ENCODE peak calls at places on chromosomes 11 and 22, in five cellular contexts. One of them, this sample, is unnamed.

GRCh38 chr11:61160487-61161189 is 588 bp downstream of the VPS37C start:
- DNase-seq in brain microvascular endothelial cell: no peak
- DNase-seq in GM12865: no peak
- DNase-seq in bronchial epithelial cell: peak; percentile 13
- DNase-seq in heart left ventricle: peak; percentile 19
- DNase-seq in this sample: peak; percentile 30

GRCh38 chr22:24875862-24876506 is 70.0 kb downstream of the SGSM1 start:
- DNase-seq in heart left ventricle: no peak
- DNase-seq in bronchial epithelial cell: no peak
- DNase-seq in brain microvascular endothelial cell: no peak
- DNase-seq in GM12865: peak; percentile 12
- DNase-seq in this sample: peak; percentile 5

GRCh38 chr11:65594991-65595920 is at the start of gene KCNK7:
- DNase-seq in heart left ventricle: no peak
- DNase-seq in bronchial epithelial cell: no peak
- DNase-seq in brain microvascular endothelial cell: no peak
- DNase-seq in GM12865: no peak
- DNase-seq in this sample: no peak

GRCh38 chr11:115324569-115325432 is 179.4 kb downstream of the CADM1 start:
- DNase-seq in bronchial epithelial cell: peak; percentile 60
- DNase-seq in brain microvascular endothelial cell: peak; percentile 42
- DNase-seq in heart left ventricle: no peak
- DNase-seq in GM12865: peak; percentile 69
- DNase-seq in this sample: peak; percentile 23

GRCh38 chr22:48588151-48588880 is 1239.4 kb downstream of the BRD1 start:
- DNase-seq in heart left ventricle: peak; percentile 46
- DNase-seq in bronchial epithelial cell: no peak
- DNase-seq in brain microvascular endothelial cell: no peak
- DNase-seq in GM12865: no peak
- DNase-seq in this sample: no peak

GRCh38 chr11:70547386-70547785 is 149.1 kb downstream of the CTTN start:
- DNase-seq in heart left ventricle: no peak
- DNase-seq in GM12865: no peak
- DNase-seq in brain microvascular endothelial cell: no peak
- DNase-seq in bronchial epithelial cell: no peak
- DNase-seq in this sample: no peak

GRCh38 chr11:126808851-126809250 is 191.7 kb downstream of the KIRREL3 start:
- DNase-seq in GM12865: no peak
- DNase-seq in bronchial epithelial cell: no peak
- DNase-seq in heart left ventricle: no peak
- DNase-seq in brain microvascular endothelial cell: no peak
- DNase-seq in this sample: no peak

GRCh38 chr11:1303196-1303821 is 6.1 kb downstream of the TOLLIP start:
- DNase-seq in GM12865: no peak
- DNase-seq in heart left ventricle: no peak
- DNase-seq in bronchial epithelial cell: peak; percentile 64
- DNase-seq in brain microvascular endothelial cell: no peak
- DNase-seq in this sample: no peak

GRCh38 chr22:49303061-49303735 is 524.5 kb downstream of the BRD1 start:
- DNase-seq in brain microvascular endothelial cell: no peak
- DNase-seq in GM12865: no peak
- DNase-seq in bronchial epithelial cell: no peak
- DNase-seq in heart left ventricle: no peak
- DNase-seq in this sample: no peak

GRCh38 chr11:75654314-75654713 is 14.5 kb downstream of the MAP6 start:
- DNase-seq in GM12865: peak; percentile 71
- DNase-seq in heart left ventricle: no peak
- DNase-seq in bronchial epithelial cell: peak; percentile 91
- DNase-seq in brain microvascular endothelial cell: no peak
- DNase-seq in this sample: peak; percentile 45

GRCh38 chr11:23288001-23288783 is 427.9 kb upstream of the CCDC179 start:
- DNase-seq in heart left ventricle: no peak
- DNase-seq in brain microvascular endothelial cell: peak; percentile 31
- DNase-seq in GM12865: no peak
- DNase-seq in bronchial epithelial cell: peak; percentile 91
- DNase-seq in this sample: peak; percentile 58

GRCh38 chr22:32348031-32348611 is 9.5 kb upstream of the RFPL3 start:
- DNase-seq in heart left ventricle: no peak
- DNase-seq in brain microvascular endothelial cell: no peak
- DNase-seq in GM12865: no peak
- DNase-seq in bronchial epithelial cell: no peak
- DNase-seq in this sample: no peak

GRCh38 chr11:20363500-20364411 is at the start of gene HTATIP2:
- DNase-seq in GM12865: peak; percentile 81
- DNase-seq in brain microvascular endothelial cell: no peak
- DNase-seq in heart left ventricle: peak; percentile 90
- DNase-seq in bronchial epithelial cell: peak; percentile 46
- DNase-seq in this sample: peak; percentile 57

GRCh38 chr11:83127309-83127636 is 29.7 kb upstream of the PCF11 start:
- DNase-seq in GM12865: no peak
- DNase-seq in bronchial epithelial cell: peak; percentile 15
- DNase-seq in brain microvascular endothelial cell: no peak
- DNase-seq in heart left ventricle: no peak
- DNase-seq in this sample: no peak

GRCh38 chr22:17398159-17398558 is 28.9 kb downstream of the CECR2 start:
- DNase-seq in brain microvascular endothelial cell: no peak
- DNase-seq in heart left ventricle: no peak
- DNase-seq in GM12865: no peak
- DNase-seq in bronchial epithelial cell: no peak
- DNase-seq in this sample: no peak

GRCh38 chr22:43643362-43643761 is 168.7 kb downstream of the EFCAB6 start:
- DNase-seq in brain microvascular endothelial cell: no peak
- DNase-seq in bronchial epithelial cell: no peak
- DNase-seq in GM12865: no peak
- DNase-seq in heart left ventricle: no peak
- DNase-seq in this sample: no peak

GRCh38 chr22:31378123-31378522 is 21.3 kb upstream of the DRG1 start:
- DNase-seq in bronchial epithelial cell: no peak
- DNase-seq in heart left ventricle: no peak
- DNase-seq in GM12865: no peak
- DNase-seq in brain microvascular endothelial cell: peak; percentile 45
- DNase-seq in this sample: peak; percentile 94

GRCh38 chr11:75441804-75442132 is 8.8 kb upstream of the KLHL35 start:
- DNase-seq in brain microvascular endothelial cell: no peak
- DNase-seq in heart left ventricle: no peak
- DNase-seq in bronchial epithelial cell: peak; percentile 35
- DNase-seq in GM12865: no peak
- DNase-seq in this sample: no peak

GRCh38 chr11:69044111-69045013 is 4.4 kb upstream of the TPCN2 start:
- DNase-seq in bronchial epithelial cell: peak; percentile 53
- DNase-seq in brain microvascular endothelial cell: peak; percentile 53
- DNase-seq in heart left ventricle: peak; percentile 81
- DNase-seq in GM12865: peak; percentile 29
- DNase-seq in this sample: peak; percentile 49

GRCh38 chr22:26648011-26648497 is 9.3 kb upstream of the MIAT start:
- DNase-seq in bronchial epithelial cell: no peak
- DNase-seq in heart left ventricle: peak; percentile 67
- DNase-seq in brain microvascular endothelial cell: no peak
- DNase-seq in GM12865: peak; percentile 24
- DNase-seq in this sample: no peak

GRCh38 chr11:125551835-125552342 is 17.4 kb upstream of the EI24 start:
- DNase-seq in bronchial epithelial cell: no peak
- DNase-seq in GM12865: no peak
- DNase-seq in heart left ventricle: no peak
- DNase-seq in brain microvascular endothelial cell: no peak
- DNase-seq in this sample: no peak

GRCh38 chr11:12089473-12089872 is 20.9 kb upstream of the MICAL2 start:
- DNase-seq in heart left ventricle: no peak
- DNase-seq in GM12865: no peak
- DNase-seq in bronchial epithelial cell: peak; percentile 83
- DNase-seq in brain microvascular endothelial cell: no peak
- DNase-seq in this sample: no peak

GRCh38 chr22:50711446-50712340 is 26.3 kb upstream of the ACR start:
- DNase-seq in brain microvascular endothelial cell: no peak
- DNase-seq in heart left ventricle: peak; percentile 55
- DNase-seq in bronchial epithelial cell: no peak
- DNase-seq in GM12865: no peak
- DNase-seq in this sample: no peak

GRCh38 chr22:25404923-25405853 is 159.3 kb upstream of the GRK3 start:
- DNase-seq in heart left ventricle: peak; percentile 95
- DNase-seq in brain microvascular endothelial cell: peak; percentile 31
- DNase-seq in bronchial epithelial cell: peak; percentile 26
- DNase-seq in GM12865: peak; percentile 76
- DNase-seq in this sample: peak; percentile 61

GRCh38 chr11:84498016-84498415 is 1129.1 kb downstream of the DLG2 start:
- DNase-seq in heart left ventricle: no peak
- DNase-seq in brain microvascular endothelial cell: peak; percentile 75
- DNase-seq in GM12865: no peak
- DNase-seq in bronchial epithelial cell: no peak
- DNase-seq in this sample: peak; percentile 98

GRCh38 chr11:693887-694562 is 997 bp downstream of the DEAF1 start:
- DNase-seq in heart left ventricle: peak; percentile 64
- DNase-seq in GM12865: no peak
- DNase-seq in brain microvascular endothelial cell: no peak
- DNase-seq in bronchial epithelial cell: no peak
- DNase-seq in this sample: no peak

GRCh38 chr11:199004-199581 is 6.2 kb downstream of the SCGB1C1 start:
- DNase-seq in heart left ventricle: peak; percentile 50
- DNase-seq in brain microvascular endothelial cell: no peak
- DNase-seq in GM12865: no peak
- DNase-seq in bronchial epithelial cell: no peak
- DNase-seq in this sample: no peak

GRCh38 chr11:5004429-5005274 is 10.0 kb downstream of the OR51L1 start:
- DNase-seq in bronchial epithelial cell: peak; percentile 59
- DNase-seq in brain microvascular endothelial cell: peak; percentile 68
- DNase-seq in heart left ventricle: peak; percentile 44
- DNase-seq in GM12865: peak; percentile 57
- DNase-seq in this sample: peak; percentile 56

GRCh38 chr11:117837070-117837776 is 12.7 kb upstream of the FXYD2 start:
- DNase-seq in GM12865: no peak
- DNase-seq in bronchial epithelial cell: no peak
- DNase-seq in heart left ventricle: no peak
- DNase-seq in brain microvascular endothelial cell: no peak
- DNase-seq in this sample: no peak

GRCh38 chr11:110433393-110434333 is 3.9 kb downstream of the FDX1 start:
- DNase-seq in GM12865: peak; percentile 14
- DNase-seq in heart left ventricle: no peak
- DNase-seq in bronchial epithelial cell: peak; percentile 41
- DNase-seq in brain microvascular endothelial cell: no peak
- DNase-seq in this sample: peak; percentile 64

GRCh38 chr22:32916025-32916424 is 114.5 kb downstream of the TIMP3 start:
- DNase-seq in GM12865: no peak
- DNase-seq in bronchial epithelial cell: no peak
- DNase-seq in heart left ventricle: no peak
- DNase-seq in brain microvascular endothelial cell: no peak
- DNase-seq in this sample: no peak

GRCh38 chr11:44286268-44286880 is 23.6 kb downstream of the ALX4 start:
- DNase-seq in heart left ventricle: peak; percentile 66
- DNase-seq in GM12865: peak; percentile 69
- DNase-seq in bronchial epithelial cell: peak; percentile 49
- DNase-seq in brain microvascular endothelial cell: peak; percentile 15
- DNase-seq in this sample: peak; percentile 58

GRCh38 chr11:96307748-96308133 is 35.3 kb downstream of the MAML2 start:
- DNase-seq in GM12865: no peak
- DNase-seq in brain microvascular endothelial cell: peak; percentile 90
- DNase-seq in heart left ventricle: no peak
- DNase-seq in bronchial epithelial cell: peak; percentile 91
- DNase-seq in this sample: peak; percentile 91
- H3K4me3 ChIP-seq in GM12865: no peak overlapping the region
- H3K4me3 ChIP-seq in brain microvascular endothelial cell: peak overlapping the region; percentile 37
- H3K4me3 ChIP-seq in heart left ventricle: peak overlapping the region; percentile 34
- H3K4me3 ChIP-seq in bronchial epithelial cell: peak overlapping the region; percentile 3
- H3K4me3 ChIP-seq in this sample: peak overlapping the region; percentile 39

GRCh38 chr11:95931916-95932315 is 8.0 kb upstream of the MTMR2 start:
- DNase-seq in bronchial epithelial cell: no peak
- DNase-seq in heart left ventricle: no peak
- DNase-seq in brain microvascular endothelial cell: no peak
- DNase-seq in GM12865: no peak
- DNase-seq in this sample: no peak

GRCh38 chr11:95939091-95939490 is 15.2 kb upstream of the MTMR2 start:
- DNase-seq in bronchial epithelial cell: no peak
- DNase-seq in heart left ventricle: no peak
- DNase-seq in brain microvascular endothelial cell: no peak
- DNase-seq in GM12865: no peak
- DNase-seq in this sample: no peak

GRCh38 chr11:95930948-95931347 is 7.0 kb upstream of the MTMR2 start:
- DNase-seq in bronchial epithelial cell: no peak
- DNase-seq in heart left ventricle: no peak
- DNase-seq in GM12865: no peak
- DNase-seq in brain microvascular endothelial cell: no peak
- DNase-seq in this sample: no peak

GRCh38 chr11:95937358-95937757 is 13.5 kb upstream of the MTMR2 start:
- DNase-seq in bronchial epithelial cell: no peak
- DNase-seq in heart left ventricle: no peak
- DNase-seq in GM12865: no peak
- DNase-seq in brain microvascular endothelial cell: no peak
- DNase-seq in this sample: no peak

GRCh38 chr11:95933594-95933993 is 9.7 kb upstream of the MTMR2 start:
- DNase-seq in brain microvascular endothelial cell: no peak
- DNase-seq in bronchial epithelial cell: no peak
- DNase-seq in heart left ventricle: no peak
- DNase-seq in GM12865: no peak
- DNase-seq in this sample: no peak
- TF ChIP-seq CTCF in brain microvascular endothelial cell: no peak
- TF ChIP-seq CTCF in bronchial epithelial cell: no peak
- TF ChIP-seq CTCF in heart left ventricle: no peak
- TF ChIP-seq CTCF in GM12865: no peak
- TF ChIP-seq CTCF in this sample: no peak

GRCh38 chr11:104260456-104260855 is 96.5 kb upstream of the PDGFD start:
- DNase-seq in heart left ventricle: no peak
- DNase-seq in bronchial epithelial cell: no peak
- DNase-seq in GM12865: no peak
- DNase-seq in brain microvascular endothelial cell: no peak
- DNase-seq in this sample: no peak
- H3K4me3 ChIP-seq in heart left ventricle: no peak overlapping the region
- H3K4me3 ChIP-seq in bronchial epithelial cell: no peak overlapping the region
- H3K4me3 ChIP-seq in GM12865: no peak overlapping the region
- H3K4me3 ChIP-seq in brain microvascular endothelial cell: no peak overlapping the region
- H3K4me3 ChIP-seq in this sample: no peak overlapping the region

DNA sequence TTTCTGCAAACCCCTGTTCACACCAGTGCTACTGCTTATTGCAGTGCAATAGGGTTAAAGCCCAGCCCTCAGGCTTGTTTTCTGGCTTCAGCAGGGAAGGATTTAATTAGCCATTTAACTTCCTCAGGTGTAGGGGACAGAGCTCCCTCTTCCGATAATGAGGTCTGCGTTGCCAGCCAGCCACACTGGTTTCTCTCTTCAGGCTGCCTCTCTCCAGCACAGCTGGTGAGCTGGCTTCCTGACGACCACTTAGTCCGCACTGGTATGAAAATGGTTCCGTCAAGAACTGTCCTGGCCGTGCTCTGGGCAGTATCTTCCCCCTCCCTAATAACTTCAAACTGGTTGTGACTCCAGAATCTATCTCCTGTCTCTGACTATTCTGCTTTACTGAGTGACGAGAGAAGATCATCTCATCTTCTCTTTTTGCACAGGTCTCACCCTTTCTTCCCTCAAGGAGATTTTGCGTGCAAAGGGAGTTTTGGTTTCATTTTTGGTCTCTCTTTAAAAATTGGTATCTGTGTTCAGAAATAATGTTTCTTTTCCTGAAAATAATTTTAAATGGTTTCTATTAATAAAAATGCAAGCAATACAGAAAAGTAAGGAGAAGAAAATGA is 49.2 kb downstream of the CNTN5 start:
- DNase-seq in bronchial epithelial cell: peak; percentile 8
- DNase-seq in GM12865: peak; percentile 63
- DNase-seq in heart left ventricle: peak; percentile 38
- DNase-seq in brain microvascular endothelial cell: peak; percentile 26
- DNase-seq in this sample: no peak
- TF ChIP-seq CTCF in bronchial epithelial cell: no peak
- TF ChIP-seq CTCF in GM12865: no peak
- TF ChIP-seq CTCF in heart left ventricle: no peak
- TF ChIP-seq CTCF in brain microvascular endothelial cell: no peak
- TF ChIP-seq CTCF in this sample: no peak